ENCODE peak calls at places on chromosomes 11 and 22, in eight cellular contexts. Z is GM13976, S is ovary, F is transverse colon, K is right lobe of liver, M is GM06990, B is brain microvascular endothelial cell, E is cardiac muscle cell. G is an unnamed sample.
A peak's percentile ranks its signal among the peaks of the same experiment; 100 is the strongest.

GRCh38 chr11:353315-353857 is 15.9 kb upstream of the B4GALNT4 start:
- DNase-seq in Z (no peak), S (peak; percentile 85), F (peak; percentile 73), K (peak; percentile 94), M (no peak), B (peak; percentile 57), E (peak; percentile 91), G (no peak)

GRCh38 chr11:93054881-93055280 is 85.4 kb downstream of the MTNR1B start:
- DNase-seq in Z (no peak), S (no peak), F (no peak), K (no peak), M (peak; percentile 6), B (peak; percentile 97), E (peak; percentile 89), G (no peak)

GRCh38 chr11:7546324-7546791 is 32.6 kb downstream of the PPFIBP2 start:
- DNase-seq in Z (no peak), S (no peak), F (no peak), K (no peak), M (no peak), B (no peak), E (no peak), G (no peak)

GRCh38 chr11:73760066-73760679 is 701 bp downstream of the RAB6A start:
- DNase-seq in Z (peak; percentile 48), S (peak; percentile 78), F (peak; percentile 46), K (peak; percentile 57), M (peak; percentile 57), B (no peak), E (peak; percentile 52), G (peak; percentile 45)

GRCh38 chr11:75576445-75577049 is 14.5 kb downstream of the SERPINH1 start:
- DNase-seq in Z (peak; percentile 70), S (peak; percentile 60), F (peak; percentile 61), K (no peak), M (peak; percentile 71), B (peak; percentile 56), E (peak; percentile 82), G (peak; percentile 68)

GRCh38 chr11:100681064-100681502 is 6.0 kb upstream of the ARHGAP42 start:
- DNase-seq in Z (peak; percentile 86), S (no peak), F (peak; percentile 89), K (peak; percentile 58), M (peak; percentile 82), B (peak; percentile 61), E (peak; percentile 22), G (peak; percentile 85)

GRCh38 chr22:46135611-46136538 is 14.5 kb upstream of the PPARA start:
- DNase-seq in Z (no peak), S (no peak), F (no peak), K (peak; percentile 16), M (no peak), B (no peak), E (no peak), G (no peak)

GRCh38 chr11:64652586-64653387 is 61.8 kb downstream of the SLC22A12 start:
- DNase-seq in Z (peak; percentile 89), S (peak; percentile 89), F (peak; percentile 82), K (peak; percentile 68), M (peak; percentile 44), B (peak; percentile 51), E (peak; percentile 81), G (peak; percentile 83)

GRCh38 chr22:29328055-29328454 is 12.6 kb upstream of the RASL10A start:
- DNase-seq in Z (no peak), S (no peak), F (no peak), K (no peak), M (no peak), B (no peak), E (no peak), G (no peak)

GRCh38 chr11:125342281-125342980 is 153.6 kb downstream of the FEZ1 start:
- DNase-seq in Z (no peak), S (no peak), F (no peak), K (no peak), M (no peak), B (no peak), E (no peak), G (no peak)

GRCh38 chr11:107859459-107860239 is 1.1 kb upstream of the SLC35F2 start:
- DNase-seq in Z (peak; percentile 43), S (peak; percentile 46), F (peak; percentile 79), K (peak; percentile 49), M (peak; percentile 68), B (no peak), E (peak; percentile 18), G (peak; percentile 39)

GRCh38 chr11:131595812-131596211 is 225.4 kb downstream of the NTM start:
- DNase-seq in Z (no peak), S (no peak), F (no peak), K (no peak), M (no peak), B (no peak), E (no peak), G (no peak)

GRCh38 chr11:117410861-117411725 is 83.4 kb downstream of the CEP164 start:
- DNase-seq in Z (no peak), S (no peak), F (no peak), K (no peak), M (no peak), B (no peak), E (no peak), G (no peak)

GRCh38 chr11:58330861-58331260 is 28.0 kb downstream of the OR5B17 start:
- DNase-seq in Z (no peak), S (no peak), F (no peak), K (no peak), M (no peak), B (peak; percentile 59), E (peak; percentile 3), G (no peak)

GRCh38 chr11:17012712-17013547 is 1.3 kb downstream of the PLEKHA7 start:
- DNase-seq in Z (no peak), S (peak; percentile 60), F (peak; percentile 75), K (peak; percentile 86), M (no peak), B (peak; percentile 53), E (peak; percentile 52), G (peak; percentile 24)

GRCh38 chr11:93370260-93370659 is 39.7 kb downstream of the DEUP1 start:
- DNase-seq in Z (no peak), S (no peak), F (no peak), K (no peak), M (no peak), B (no peak), E (no peak), G (no peak)

GRCh38 chr11:75913984-75914383 is 99.0 kb downstream of the UVRAG start:
- DNase-seq in Z (no peak), S (no peak), F (no peak), K (no peak), M (no peak), B (no peak), E (no peak), G (no peak)

GRCh38 chr22:36079041-36079440 is 50.4 kb upstream of the RBFOX2 start:
- DNase-seq in Z (no peak), S (no peak), F (no peak), K (no peak), M (no peak), B (no peak), E (no peak), G (no peak)

DNA sequence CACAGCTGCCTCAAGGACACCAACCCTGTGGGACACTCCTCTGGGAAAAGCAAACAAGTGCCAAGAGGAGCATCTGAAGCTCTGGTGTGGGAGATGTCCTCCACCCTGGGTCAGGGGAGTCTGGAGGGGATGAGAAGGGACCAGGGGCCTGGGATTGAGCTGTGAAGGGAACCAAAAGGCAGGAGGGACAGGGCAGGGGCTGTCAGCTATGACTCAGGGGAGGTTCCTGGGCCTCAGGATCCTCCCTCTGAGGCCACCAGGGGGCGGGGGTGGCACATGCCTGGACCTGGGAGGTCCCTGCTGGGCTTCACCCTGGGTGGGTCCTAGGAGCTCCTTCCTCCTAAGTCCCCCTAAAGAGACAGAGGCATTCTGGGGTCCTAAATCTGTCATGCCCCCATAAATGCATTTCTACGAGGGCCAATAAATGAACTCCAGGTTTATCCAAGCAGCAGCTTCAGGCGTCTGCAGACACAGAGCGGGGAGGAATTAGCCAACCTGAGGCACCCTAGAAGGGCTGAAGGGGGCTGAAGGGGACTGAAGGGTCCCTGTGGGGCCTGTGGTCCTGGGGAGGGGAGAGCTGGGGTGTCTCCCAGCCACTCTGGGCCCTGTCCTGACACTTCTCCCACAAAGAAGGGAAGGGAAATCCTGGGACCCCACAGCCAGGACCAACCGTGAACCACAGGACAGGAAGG is 31.9 kb upstream of the IGLL5 start:
- DNase-seq in Z (peak; percentile 64), S (no peak), F (peak; percentile 48), K (no peak), M (no peak), B (no peak), E (peak; percentile 13), G (peak; percentile 61)
- TF ChIP-seq CTCF in Z (peak; percentile 34), S (no peak), F (peak; percentile 34), K (peak; percentile 37), M (peak; percentile 58), B (peak; percentile 61), E (peak; percentile 40), G (peak; percentile 60)

GRCh38 chr11:127018683-127019279 is 18.2 kb upstream of the KIRREL3 start:
- DNase-seq in Z (no peak), S (no peak), F (no peak), K (no peak), M (no peak), B (no peak), E (no peak), G (no peak)

GRCh38 chr11:127013550-127013949 is 13.0 kb upstream of the KIRREL3 start:
- DNase-seq in Z (no peak), S (no peak), F (no peak), K (no peak), M (no peak), B (no peak), E (no peak), G (no peak)

DNA sequence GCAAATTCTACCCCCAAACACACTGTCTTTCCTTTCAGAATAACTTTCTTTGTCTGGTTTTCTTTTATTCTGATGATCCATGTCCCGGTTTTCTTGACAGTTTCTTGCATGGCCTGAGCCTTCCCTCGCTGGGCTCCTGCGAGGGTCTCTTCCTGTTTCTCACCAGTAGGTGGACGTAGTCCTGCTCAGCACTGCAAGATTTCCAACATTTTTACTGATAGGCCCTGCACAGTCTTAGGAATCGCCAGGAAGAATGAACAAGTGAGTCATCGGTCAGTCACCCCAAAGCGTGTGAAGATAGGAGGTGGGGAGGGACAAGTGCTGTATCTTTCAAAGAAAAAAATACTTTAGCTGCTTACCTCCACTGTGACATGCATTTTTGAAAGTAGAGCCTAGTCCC is 16.9 kb upstream of the KIRREL3 start:
- DNase-seq in Z (no peak), S (no peak), F (no peak), K (no peak), M (no peak), B (peak; percentile 60), E (peak; percentile 51), G (no peak)
- TF ChIP-seq CTCF in Z (no peak), S (no peak), F (no peak), K (no peak), M (no peak), B (peak; percentile 84), E (peak; percentile 25), G (no peak)

GRCh38 chr11:105577645-105578044 is 32.2 kb upstream of the GRIA4 start:
- DNase-seq in Z (no peak), S (no peak), F (no peak), K (no peak), M (no peak), B (peak; percentile 49), E (peak; percentile 64), G (no peak)
- TF ChIP-seq CTCF in Z (no peak), S (no peak), F (no peak), K (no peak), M (no peak), B (peak; percentile 22), E (peak; percentile 40), G (no peak)

DNA sequence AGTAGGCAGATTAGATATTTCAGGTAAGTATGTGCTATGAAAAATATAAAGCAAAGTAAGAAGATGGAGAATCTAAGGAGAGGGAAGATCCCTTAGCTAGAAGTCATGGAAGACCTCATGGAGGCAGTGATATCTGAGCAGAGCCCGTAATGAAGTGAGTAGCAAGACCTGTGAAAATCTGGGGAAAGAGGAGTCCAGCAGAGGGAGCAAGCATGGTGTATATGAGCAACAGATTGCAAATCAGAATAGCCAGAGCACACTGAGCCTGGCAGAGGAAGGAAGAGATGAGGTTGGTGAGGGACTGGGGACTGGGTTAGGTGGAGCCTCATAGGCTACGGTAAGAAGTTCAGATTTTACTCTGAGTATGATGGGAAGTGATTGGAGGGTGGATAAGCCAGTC is 9.4 kb downstream of the LHFPL7 start:
- DNase-seq in Z (no peak), S (no peak), F (no peak), K (no peak), M (no peak), B (peak; percentile 44), E (peak; percentile 52), G (no peak)
- TF ChIP-seq CTCF in Z (no peak), S (no peak), F (no peak), K (peak; percentile 28), M (peak; percentile 32), B (peak; percentile 65), E (peak; percentile 57), G (no peak)

G was measured in GM20000.